ENCODE peak calls at places on chromosomes 6 and 20, in four cellular contexts. One of them, this sample, is unnamed.
A peak's percentile ranks its signal among the peaks of the same experiment; 100 is the strongest.

GRCh38 chr6:40387127-40387870 is 199.9 kb downstream of the LRFN2 start:
- DNase-seq in hepatocyte: no peak
- DNase-seq in IMR-90: no peak
- DNase-seq in A549: no peak
- DNase-seq in this sample: no peak

GRCh38 chr6:140079328-140079727 is 704.9 kb upstream of the CITED2 start:
- DNase-seq in IMR-90: peak; percentile 71
- DNase-seq in hepatocyte: peak; percentile 47
- DNase-seq in A549: no peak
- DNase-seq in this sample: no peak

GRCh38 chr6:108748959-108749358 is 99.3 kb upstream of the ARMC2 start:
- DNase-seq in IMR-90: no peak
- DNase-seq in hepatocyte: no peak
- DNase-seq in A549: no peak
- DNase-seq in this sample: no peak

GRCh38 chr6:95203153-95203754 is 374.1 kb upstream of the MANEA start:
- DNase-seq in hepatocyte: peak; percentile 71
- DNase-seq in IMR-90: peak; percentile 45
- DNase-seq in A549: no peak
- DNase-seq in this sample: peak; percentile 78

GRCh38 chr6:15675537-15676170 is 12.8 kb upstream of the DTNBP1 start:
- DNase-seq in A549: no peak
- DNase-seq in hepatocyte: no peak
- DNase-seq in IMR-90: no peak
- DNase-seq in this sample: no peak

GRCh38 chr6:24926192-24926591 is 9.6 kb downstream of the RIPOR2 start:
- DNase-seq in A549: no peak
- DNase-seq in hepatocyte: no peak
- DNase-seq in IMR-90: no peak
- DNase-seq in this sample: no peak

GRCh38 chr20:37560629-37561028 is 33.0 kb upstream of the BLCAP start:
- DNase-seq in hepatocyte: no peak
- DNase-seq in A549: no peak
- DNase-seq in IMR-90: no peak
- DNase-seq in this sample: no peak

GRCh38 chr6:133254552-133255228 is 13.5 kb downstream of the EYA4 start:
- DNase-seq in hepatocyte: no peak
- DNase-seq in IMR-90: peak; percentile 83
- DNase-seq in A549: peak; percentile 28
- DNase-seq in this sample: no peak

GRCh38 chr6:146543940-146544661 is 468 bp downstream of the RAB32 start:
- DNase-seq in A549: peak; percentile 15
- DNase-seq in IMR-90: peak; percentile 38
- DNase-seq in hepatocyte: peak; percentile 75
- DNase-seq in this sample: peak; percentile 60

GRCh38 chr6:154950979-154951378 is 44.1 kb upstream of the TIAM2 start:
- DNase-seq in hepatocyte: no peak
- DNase-seq in IMR-90: no peak
- DNase-seq in A549: no peak
- DNase-seq in this sample: no peak
- H3K4me2 ChIP-seq in hepatocyte: no peak overlapping the region
- H3K4me2 ChIP-seq in IMR-90: no peak overlapping the region
- H3K4me2 ChIP-seq in A549: no peak overlapping the region
- H3K4me2 ChIP-seq in this sample: no peak overlapping the region

DNA sequence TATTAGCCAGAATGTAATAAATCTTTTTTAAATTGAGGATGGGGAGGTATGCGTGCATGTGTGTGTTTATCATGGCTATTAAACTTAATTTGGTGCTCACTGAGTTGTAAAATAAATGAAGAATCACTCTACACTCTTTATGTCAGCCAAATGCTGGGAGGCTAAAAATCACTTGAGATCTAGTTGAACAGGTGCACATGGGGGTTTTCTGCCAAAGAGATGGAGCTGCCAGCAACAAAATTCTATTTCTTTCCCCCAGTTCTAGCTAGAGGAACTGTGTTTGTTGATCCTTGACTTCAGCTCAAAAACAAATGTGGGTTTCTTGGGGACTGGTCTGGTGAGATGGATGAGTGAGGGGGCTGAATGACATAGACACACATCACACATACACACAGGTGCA is 183.3 kb upstream of the BTBD3 start:
- DNase-seq in hepatocyte: no peak
- DNase-seq in A549: no peak
- DNase-seq in IMR-90: no peak
- DNase-seq in this sample: no peak
- H3K4me2 ChIP-seq in hepatocyte: no peak overlapping the region
- H3K4me2 ChIP-seq in A549: no peak overlapping the region
- H3K4me2 ChIP-seq in IMR-90: no peak overlapping the region
- H3K4me2 ChIP-seq in this sample: no peak overlapping the region

GRCh38 chr20:62305149-62305764 is 2.5 kb downstream of the ADRM1 start:
- DNase-seq in A549: peak; percentile 42
- DNase-seq in hepatocyte: no peak
- DNase-seq in IMR-90: no peak
- DNase-seq in this sample: no peak
- H3K4me2 ChIP-seq in A549: peak overlapping the region; percentile 92
- H3K4me2 ChIP-seq in hepatocyte: peak overlapping the region; percentile 97
- H3K4me2 ChIP-seq in IMR-90: no peak overlapping the region
- H3K4me2 ChIP-seq in this sample: peak overlapping the region; percentile 96

DNA sequence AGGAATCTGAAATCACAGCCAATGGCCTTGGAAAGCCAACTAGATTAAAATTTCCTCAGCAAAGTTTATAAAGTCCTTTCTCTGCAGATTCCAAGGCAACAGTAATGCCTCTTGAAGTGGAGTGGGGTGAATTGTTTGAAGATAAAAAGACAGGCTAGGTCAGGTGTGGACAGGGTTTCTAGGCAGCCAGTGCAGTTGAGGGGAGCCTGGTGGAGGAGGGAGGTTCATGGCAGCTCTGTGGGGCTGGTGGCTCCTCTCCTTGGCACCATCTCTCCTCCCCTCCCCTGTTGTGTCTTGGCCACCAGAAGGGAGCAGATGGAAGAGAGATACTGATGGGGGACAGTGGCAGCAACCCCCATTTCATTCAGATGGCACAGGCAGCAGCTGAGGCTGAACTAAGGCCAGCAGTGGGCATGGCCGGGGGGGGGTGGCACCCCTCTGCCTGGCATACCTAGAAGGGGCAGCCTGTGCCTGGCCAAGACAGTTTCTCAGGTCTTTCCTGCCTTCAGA is 12.1 kb upstream of the UQCC2 start:
- DNase-seq in hepatocyte: no peak
- DNase-seq in IMR-90: no peak
- DNase-seq in A549: no peak
- DNase-seq in this sample: no peak
- H3K4me2 ChIP-seq in hepatocyte: no peak overlapping the region
- H3K4me2 ChIP-seq in IMR-90: no peak overlapping the region
- H3K4me2 ChIP-seq in A549: no peak overlapping the region
- H3K4me2 ChIP-seq in this sample: no peak overlapping the region

GRCh38 chr6:87660226-87660886 is 41.7 kb downstream of the AKIRIN2 start:
- DNase-seq in hepatocyte: no peak
- DNase-seq in IMR-90: peak; percentile 83
- DNase-seq in A549: no peak
- DNase-seq in this sample: no peak
- H3K4me2 ChIP-seq in hepatocyte: no peak overlapping the region
- H3K4me2 ChIP-seq in IMR-90: no peak overlapping the region
- H3K4me2 ChIP-seq in A549: no peak overlapping the region
- H3K4me2 ChIP-seq in this sample: no peak overlapping the region

This sample was measured in GM23338.